ENCODE peak calls at places on chromosomes 13 and 19, in six cellular contexts. U is uterus; I is CD4-positive, alpha-beta T cell; V is hepatocyte; E is AG04449; K is GM06990. M is an unnamed sample.
A peak's percentile ranks its signal among the peaks of the same experiment; 100 is the strongest.

GRCh38 chr13:42478531-42479156 is 95.3 kb upstream of the TNFSF11 start:
- DNase-seq in V (peak; percentile 32), U (no peak), E (no peak), K (no peak), I (no peak), M (peak; percentile 46)

GRCh38 chr19:51422053-51422448 is 4.6 kb upstream of the SIGLEC10 start:
- DNase-seq in U (no peak), E (no peak), K (peak; percentile 80), I (peak; percentile 75), V (peak; percentile 93), M (peak; percentile 93)

GRCh38 chr13:55948175-55948574 is 1192.5 kb upstream of the PRR20A start:
- DNase-seq in V (no peak), I (no peak), U (no peak), E (no peak), K (no peak), M (no peak)

GRCh38 chr13:28027607-28028364 is 39.3 kb upstream of the URAD start:
- DNase-seq in I (no peak), U (no peak), V (no peak), K (no peak), E (no peak), M (no peak)

GRCh38 chr13:23870356-23871146 is 18.6 kb downstream of the MIPEP start:
- DNase-seq in V (no peak), K (peak; percentile 39), E (no peak), I (no peak), U (no peak), M (no peak)

GRCh38 chr19:18294467-18294864 is 13.0 kb upstream of the JUND start:
- DNase-seq in I (peak; percentile 88), V (no peak), K (peak; percentile 62), E (no peak), U (no peak), M (peak; percentile 46)

GRCh38 chr19:5170329-5170745 is 170.3 kb downstream of the PTPRS start:
- DNase-seq in K (peak; percentile 26), I (peak; percentile 38), E (no peak), V (no peak), U (no peak), M (no peak)

GRCh38 chr19:56751078-56751489 is 79.5 kb upstream of the ZNF835 start:
- DNase-seq in U (no peak), K (no peak), I (no peak), E (no peak), V (no peak), M (no peak)

GRCh38 chr13:20814224-20814910 is 40.6 kb upstream of the EEF1AKMT1 start:
- DNase-seq in E (peak; percentile 69), K (no peak), I (no peak), U (peak; percentile 89), V (peak; percentile 60), M (no peak)

GRCh38 chr13:86907116-86907515 is 764.1 kb upstream of the SLITRK5 start:
- DNase-seq in U (no peak), K (no peak), I (no peak), E (no peak), V (no peak), M (no peak)

GRCh38 chr13:112233256-112233655 is 142.9 kb upstream of the SPACA7 start:
- DNase-seq in U (no peak), K (no peak), E (no peak), V (no peak), I (no peak), M (no peak)

GRCh38 chr13:105634059-105634458 is 901.4 kb downstream of the EFNB2 start:
- DNase-seq in I (no peak), U (no peak), V (no peak), E (no peak), K (no peak), M (no peak)

GRCh38 chr13:95295026-95295425 is 6.2 kb downstream of the ABCC4 start:
- DNase-seq in V (no peak), E (no peak), U (no peak), K (no peak), I (no peak), M (no peak)
- TF ChIP-seq CTCF in V (no peak), E (no peak), U (no peak), K (no peak), I (no peak), M (no peak)

GRCh38 chr13:32538621-32539246 is at the start of gene N4BP2L2:
- DNase-seq in I (peak; percentile 87), U (peak; percentile 96), K (peak; percentile 80), V (peak; percentile 97), E (peak; percentile 85), M (peak; percentile 83)
- TF ChIP-seq CTCF in I (peak; percentile 33), U (peak; percentile 45), K (no peak), V (peak; percentile 61), E (no peak), M (peak; percentile 23)

DNA sequence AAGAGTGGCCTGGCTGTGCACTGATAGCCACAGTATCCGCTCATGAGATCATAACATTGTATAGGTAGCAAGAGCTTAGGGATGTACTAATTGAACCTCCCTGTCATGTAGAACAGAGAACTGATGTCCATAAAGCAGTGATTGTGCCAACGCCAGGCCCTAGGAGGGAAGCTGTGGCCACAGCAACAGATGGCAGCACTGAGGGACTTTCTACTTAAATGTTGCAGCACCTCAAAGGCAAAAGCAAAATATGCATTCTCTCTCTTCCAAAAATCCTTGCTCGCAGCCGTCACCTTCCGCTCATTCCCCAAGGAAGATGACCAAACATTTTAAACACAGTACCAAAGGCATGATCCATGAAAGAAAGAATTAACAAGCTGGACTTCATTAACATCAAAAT is 32.3 kb downstream of the COL4A1 start:
- DNase-seq in E (no peak), K (no peak), I (no peak), V (no peak), U (peak; percentile 19), M (no peak)
- TF ChIP-seq CTCF in E (peak; percentile 42), K (no peak), I (no peak), V (peak; percentile 6), U (no peak), M (no peak)

GRCh38 chr13:110638814-110639806 is 23.8 kb downstream of the NAXD start:
- DNase-seq in U (no peak), V (no peak), K (no peak), I (no peak), E (no peak), M (no peak)

GRCh38 chr13:110638253-110638652 is 22.9 kb downstream of the NAXD start:
- DNase-seq in E (no peak), I (no peak), U (no peak), V (no peak), K (no peak), M (peak; percentile 22)

GRCh38 chr13:110637275-110637674 is 21.9 kb downstream of the NAXD start:
- DNase-seq in I (no peak), V (no peak), U (no peak), K (no peak), E (no peak), M (no peak)

GRCh38 chr13:110636701-110637201 is 21.4 kb downstream of the NAXD start:
- DNase-seq in E (no peak), I (no peak), U (no peak), K (no peak), V (no peak), M (no peak)

GRCh38 chr13:110637747-110638146 is 22.4 kb downstream of the NAXD start:
- DNase-seq in K (no peak), V (no peak), U (no peak), I (no peak), E (no peak), M (no peak)
- TF ChIP-seq CTCF in K (no peak), V (no peak), U (no peak), I (no peak), E (no peak), M (no peak)

DNA sequence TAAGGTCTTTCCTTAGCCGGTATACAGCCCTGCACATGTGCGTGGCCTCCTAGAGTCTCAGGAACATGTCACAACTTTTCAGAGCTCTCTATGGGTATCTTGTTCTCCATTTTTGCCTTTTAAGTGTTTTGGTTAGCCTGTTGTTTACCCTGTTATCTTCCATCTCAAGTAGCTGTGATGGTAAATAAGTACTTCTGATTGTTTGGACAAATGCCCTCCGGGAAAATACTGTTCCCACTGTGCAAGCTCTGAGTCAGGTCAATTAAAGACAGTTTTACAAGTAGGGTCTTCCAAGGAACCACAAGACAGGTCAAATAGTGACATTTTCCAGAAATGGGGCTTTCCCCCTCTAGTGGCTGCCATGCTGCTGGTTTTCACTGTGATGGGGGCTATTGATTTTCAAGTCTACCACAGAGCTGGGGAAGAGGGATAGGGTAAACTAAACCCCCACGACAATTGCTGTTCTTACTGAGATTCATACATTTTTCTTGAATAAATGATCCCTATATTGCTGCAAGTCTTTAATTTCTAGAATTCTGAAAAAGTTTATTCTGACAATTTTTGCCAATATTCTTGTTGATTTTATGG is 109.5 kb downstream of the TM9SF2 start:
- DNase-seq in U (no peak), K (no peak), I (no peak), V (no peak), E (no peak), M (no peak)
- TF ChIP-seq CTCF in U (no peak), K (peak; percentile 29), I (no peak), V (peak; percentile 17), E (no peak), M (no peak)

DNA sequence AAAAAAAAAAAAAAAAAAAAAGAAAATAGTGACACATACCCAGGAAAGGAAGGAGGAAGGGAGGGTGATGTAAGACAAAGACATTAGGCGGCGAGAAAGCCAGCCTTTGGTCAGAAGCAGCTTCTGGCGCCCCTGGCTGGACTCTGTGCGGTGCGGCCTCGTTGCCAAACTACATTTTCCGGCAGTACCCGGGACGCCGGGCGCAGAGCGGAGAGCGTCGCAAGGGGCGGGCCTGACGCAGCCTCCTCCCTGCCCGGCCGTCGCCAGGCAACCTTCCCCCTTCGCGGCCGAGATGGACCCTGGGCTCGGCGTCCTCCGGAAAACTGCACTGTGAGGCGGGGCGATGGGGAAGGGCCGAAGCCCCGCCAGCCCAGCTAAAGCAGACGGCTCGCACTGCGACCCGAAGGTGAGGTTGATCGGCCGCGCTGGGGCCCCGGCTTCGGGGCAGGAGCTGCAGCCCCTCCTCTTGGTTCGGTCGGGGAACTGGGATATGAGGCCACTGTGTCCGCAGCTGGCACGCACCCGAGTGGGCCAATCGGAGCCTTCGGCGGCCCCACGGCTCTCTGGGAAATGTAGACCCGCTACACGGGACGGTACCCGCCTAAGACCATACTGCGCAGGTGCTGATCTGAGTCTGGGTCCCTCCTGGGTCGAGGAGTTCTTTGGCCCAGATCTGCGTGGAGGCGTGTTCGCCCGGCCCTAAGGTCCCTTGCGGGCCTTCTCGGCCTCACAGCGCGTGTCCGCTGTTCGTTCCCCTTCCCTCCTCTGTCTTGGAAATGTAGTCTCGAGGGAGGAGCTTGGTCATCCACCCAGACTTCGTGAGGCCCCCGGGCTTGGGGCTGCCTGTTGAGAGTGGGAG is 2.3 kb upstream of the MZF1 start:
- DNase-seq in E (no peak), U (peak; percentile 90), V (peak; percentile 97), I (peak; percentile 54), K (peak; percentile 93), M (peak; percentile 90)
- TF ChIP-seq CTCF in E (no peak), U (no peak), V (no peak), I (no peak), K (peak; percentile 22), M (peak; percentile 14)